ENCODE peak calls at places on chromosomes 12 and 14, in ten cellular contexts. O is foreskin fibroblast; R is fibroblast of the aortic adventitia; C is fibroblast of pulmonary artery; E is progenitor cell of endocrine pancreas; G is esophagus squamous epithelium; J is HFFc6; U is tibial artery; D is CD4-positive, alpha-beta T cell; F is endodermal cell. Y is an unnamed sample.

GRCh38 chr14:31465113-31465512 is 7.8 kb upstream of the DTD2 start:
- DNase-seq in O (peak), R (peak), C (peak), E (no peak), G (no peak), J (peak), U (no peak), D (no peak), F (no peak), Y (no peak)

GRCh38 chr12:44015333-44015941 is 179.6 kb downstream of the TMEM117 start:
- DNase-seq in O (peak), R (peak), C (peak), E (no peak), G (no peak), J (peak), U (no peak), D (no peak), F (no peak), Y (no peak)

GRCh38 chr14:61452452-61452851 is 131.1 kb downstream of the PRKCH start:
- DNase-seq in O (no peak), R (no peak), C (no peak), E (no peak), G (no peak), J (no peak), U (no peak), D (peak), F (no peak), Y (no peak)

GRCh38 chr12:54479421-54479820 is 6.0 kb upstream of the GTSF1 start:
- DNase-seq in O (peak), R (peak), C (peak), E (no peak), G (no peak), J (peak), U (no peak), D (no peak), F (no peak), Y (no peak)

GRCh38 chr14:61280092-61280525 is 1.0 kb downstream of the TMEM30B start:
- DNase-seq in O (no peak), R (no peak), C (no peak), E (no peak), G (no peak), J (no peak), U (peak), D (peak), F (peak), Y (peak)

GRCh38 chr14:69491226-69491625 is 6.7 kb downstream of the PLEKHD1 start:
- DNase-seq in O (no peak), R (no peak), C (no peak), E (no peak), G (no peak), J (no peak), U (no peak), D (no peak), F (no peak), Y (no peak)

GRCh38 chr12:51863921-51864700 is 15.6 kb upstream of the FIGNL2 start:
- DNase-seq in O (peak), R (no peak), C (no peak), E (peak), G (no peak), J (no peak), U (no peak), D (no peak), F (peak), Y (peak)

GRCh38 chr12:122908915-122909314 is 13.0 kb upstream of the VPS37B start:
- DNase-seq in O (no peak), R (no peak), C (no peak), E (no peak), G (no peak), J (no peak), U (no peak), D (no peak), F (no peak), Y (no peak)

GRCh38 chr14:76985021-76985420 is 43.5 kb downstream of the IRF2BPL start:
- DNase-seq in O (peak), R (peak), C (peak), E (no peak), G (no peak), J (peak), U (no peak), D (no peak), F (no peak), Y (no peak)

GRCh38 chr12:6869049-6870021 is 2.0 kb downstream of the TPI1 start:
- DNase-seq in O (peak), R (peak), C (peak), E (peak), G (no peak), J (peak), U (peak), D (peak), F (peak), Y (peak)

GRCh38 chr14:60958146-60958545 is 22.7 kb downstream of the TRMT5 start:
- DNase-seq in O (no peak), R (no peak), C (no peak), E (no peak), G (no peak), J (no peak), U (no peak), D (no peak), F (no peak), Y (no peak)

GRCh38 chr14:71682337-71682736 is 249.9 kb upstream of the RGS6 start:
- DNase-seq in O (no peak), R (no peak), C (no peak), E (no peak), G (no peak), J (no peak), U (no peak), D (no peak), F (no peak), Y (no peak)

GRCh38 chr12:116324684-116325664 is 47.5 kb upstream of the MED13L start:
- DNase-seq in O (no peak), R (no peak), C (no peak), E (no peak), G (no peak), J (no peak), U (no peak), D (no peak), F (no peak), Y (no peak)

GRCh38 chr14:54355698-54356097 is 41.1 kb upstream of the CDKN3 start:
- DNase-seq in O (peak), R (no peak), C (no peak), E (no peak), G (no peak), J (no peak), U (no peak), D (no peak), F (no peak), Y (no peak)

GRCh38 chr14:88270781-88271180 is 52.3 kb downstream of the KCNK10 start:
- DNase-seq in O (no peak), R (no peak), C (no peak), E (no peak), G (no peak), J (no peak), U (no peak), D (no peak), F (peak), Y (no peak)

GRCh38 chr14:75095690-75096089 is 26.2 kb downstream of the ZC2HC1C start:
- DNase-seq in O (no peak), R (no peak), C (no peak), E (no peak), G (no peak), J (no peak), U (no peak), D (no peak), F (no peak), Y (no peak)

GRCh38 chr12:127781336-127781735 is 485.6 kb upstream of the TMEM132C start:
- DNase-seq in O (no peak), R (peak), C (no peak), E (no peak), G (no peak), J (no peak), U (no peak), D (no peak), F (no peak), Y (no peak)

GRCh38 chr14:36901846-36902245 is 240.2 kb downstream of the PAX9 start:
- DNase-seq in O (peak), R (peak), C (peak), E (no peak), G (no peak), J (no peak), U (no peak), D (no peak), F (no peak), Y (no peak)

GRCh38 chr14:35556548-35556947 is 22.6 kb downstream of the INSM2 start:
- DNase-seq in O (no peak), R (peak), C (no peak), E (no peak), G (no peak), J (no peak), U (no peak), D (no peak), F (no peak), Y (no peak)

GRCh38 chr14:94164685-94165431 is 9.3 kb upstream of the PPP4R4 start:
- DNase-seq in O (no peak), R (no peak), C (no peak), E (no peak), G (no peak), J (no peak), U (no peak), D (no peak), F (peak), Y (no peak)

GRCh38 chr14:37094502-37094901 is 77.9 kb downstream of the SLC25A21 start:
- DNase-seq in O (no peak), R (no peak), C (no peak), E (no peak), G (no peak), J (no peak), U (no peak), D (no peak), F (no peak), Y (no peak)

GRCh38 chr12:39300799-39301198 is 142.1 kb downstream of the KIF21A start:
- DNase-seq in O (peak), R (peak), C (peak), E (no peak), G (no peak), J (no peak), U (no peak), D (no peak), F (no peak), Y (no peak)

GRCh38 chr14:61362072-61362750 is 40.8 kb downstream of the PRKCH start:
- DNase-seq in O (no peak), R (no peak), C (peak), E (no peak), G (no peak), J (no peak), U (no peak), D (no peak), F (no peak), Y (no peak)

GRCh38 chr12:51393676-51394545 is 2.7 kb upstream of the GALNT6 start:
- DNase-seq in O (peak), R (peak), C (peak), E (no peak), G (no peak), J (peak), U (no peak), D (peak), F (peak), Y (no peak)

GRCh38 chr14:52068741-52069616 is at the start of gene NID2:
- DNase-seq in O (peak), R (peak), C (peak), E (peak), G (no peak), J (peak), U (peak), D (no peak), F (peak), Y (peak)

GRCh38 chr14:97408937-97409860 is 612.0 kb downstream of the VRK1 start:
- DNase-seq in O (no peak), R (no peak), C (no peak), E (no peak), G (no peak), J (no peak), U (no peak), D (no peak), F (peak), Y (no peak)

DNA sequence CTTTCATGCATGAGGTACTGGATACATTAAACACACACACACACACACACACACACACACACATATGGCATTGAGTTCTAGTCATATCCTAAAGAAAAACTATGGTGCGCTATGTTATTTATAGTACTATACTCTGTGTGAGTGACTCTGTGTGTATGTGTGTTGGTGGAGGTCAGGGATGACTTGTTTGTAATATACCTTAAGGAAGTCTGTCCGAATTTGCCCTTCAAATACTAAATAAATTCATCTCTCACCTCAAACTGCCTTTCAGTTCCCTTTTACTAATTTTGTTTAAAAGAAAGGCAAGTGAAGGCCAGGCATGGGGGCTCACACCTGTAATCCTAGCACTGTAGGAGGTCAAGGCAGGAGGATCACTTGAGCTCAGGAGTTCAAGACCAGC is 2.1 kb upstream of the AKAP5 start:
- DNase-seq in O (no peak), R (no peak), C (no peak), E (no peak), G (no peak), J (no peak), U (no peak), D (no peak), F (no peak), Y (no peak)
- TF ChIP-seq CTCF in O (no peak), R (no peak), C (no peak), E (no peak), G (no peak), J (no peak), U (no peak), D (no peak), F (no peak), Y (no peak)

DNA sequence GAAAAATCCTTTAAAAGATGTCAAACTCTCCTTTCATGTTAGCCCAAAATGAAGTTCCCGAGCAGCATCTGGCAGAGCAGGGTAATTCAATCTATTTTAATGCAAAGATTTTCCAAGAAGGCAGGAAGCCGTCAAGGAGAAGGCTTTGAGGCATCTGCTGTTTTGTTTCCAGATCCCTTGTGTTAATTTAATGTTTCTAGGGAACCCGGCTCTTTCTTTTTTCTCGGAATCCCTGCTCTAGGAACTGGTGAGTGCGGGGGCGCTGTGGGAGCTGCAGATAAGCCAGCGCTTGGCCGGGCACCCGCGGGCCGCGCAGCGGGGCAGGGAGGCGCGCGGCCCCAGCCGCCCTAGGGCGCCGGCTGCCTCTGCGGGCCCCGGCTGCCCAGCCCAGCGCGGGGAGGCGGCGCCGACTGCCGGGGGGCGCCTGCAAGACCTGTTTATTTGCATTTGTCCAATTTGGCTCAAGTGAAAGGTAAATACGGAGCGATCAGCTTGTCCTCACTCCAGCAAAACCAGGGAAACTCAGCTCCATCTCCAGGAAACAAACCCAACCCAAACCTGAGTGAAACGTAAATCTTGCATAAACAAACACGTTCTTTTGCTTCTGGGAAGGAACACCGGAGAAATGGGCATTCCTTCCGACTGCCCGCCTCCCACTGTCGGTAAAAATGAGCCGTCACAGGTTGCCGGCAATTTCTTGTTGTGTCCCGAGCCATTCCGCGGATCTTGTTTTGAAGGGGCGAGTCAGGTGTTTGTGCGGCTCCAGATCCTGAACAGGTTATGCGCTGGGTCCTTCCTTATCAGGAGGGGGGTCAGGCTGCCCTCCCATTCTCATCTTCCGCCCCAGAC is 65.1 kb downstream of the CRADD start:
- DNase-seq in O (peak), R (peak), C (peak), E (peak), G (no peak), J (peak), U (peak), D (peak), F (peak), Y (peak)
- TF ChIP-seq CTCF in O (peak), R (peak), C (peak), E (peak), G (peak), J (peak), U (peak), D (no peak), F (peak), Y (no peak)

GRCh38 chr12:48980389-48980952 is 2.3 kb downstream of the WNT1 start:
- DNase-seq in O (no peak), R (no peak), C (no peak), E (no peak), G (no peak), J (no peak), U (no peak), D (no peak), F (peak), Y (no peak)

GRCh38 chr12:48979602-48980388 is 1.7 kb downstream of the WNT1 start:
- DNase-seq in O (peak), R (no peak), C (no peak), E (no peak), G (no peak), J (no peak), U (no peak), D (peak), F (no peak), Y (no peak)

GRCh38 chr12:48982397-48983080 is 4.4 kb downstream of the WNT1 start:
- DNase-seq in O (no peak), R (no peak), C (no peak), E (no peak), G (no peak), J (no peak), U (no peak), D (no peak), F (peak), Y (no peak)

GRCh38 chr12:48981757-48982157 is 3.6 kb downstream of the WNT1 start:
- DNase-seq in O (no peak), R (no peak), C (no peak), E (no peak), G (no peak), J (no peak), U (no peak), D (no peak), F (peak), Y (no peak)

DNA sequence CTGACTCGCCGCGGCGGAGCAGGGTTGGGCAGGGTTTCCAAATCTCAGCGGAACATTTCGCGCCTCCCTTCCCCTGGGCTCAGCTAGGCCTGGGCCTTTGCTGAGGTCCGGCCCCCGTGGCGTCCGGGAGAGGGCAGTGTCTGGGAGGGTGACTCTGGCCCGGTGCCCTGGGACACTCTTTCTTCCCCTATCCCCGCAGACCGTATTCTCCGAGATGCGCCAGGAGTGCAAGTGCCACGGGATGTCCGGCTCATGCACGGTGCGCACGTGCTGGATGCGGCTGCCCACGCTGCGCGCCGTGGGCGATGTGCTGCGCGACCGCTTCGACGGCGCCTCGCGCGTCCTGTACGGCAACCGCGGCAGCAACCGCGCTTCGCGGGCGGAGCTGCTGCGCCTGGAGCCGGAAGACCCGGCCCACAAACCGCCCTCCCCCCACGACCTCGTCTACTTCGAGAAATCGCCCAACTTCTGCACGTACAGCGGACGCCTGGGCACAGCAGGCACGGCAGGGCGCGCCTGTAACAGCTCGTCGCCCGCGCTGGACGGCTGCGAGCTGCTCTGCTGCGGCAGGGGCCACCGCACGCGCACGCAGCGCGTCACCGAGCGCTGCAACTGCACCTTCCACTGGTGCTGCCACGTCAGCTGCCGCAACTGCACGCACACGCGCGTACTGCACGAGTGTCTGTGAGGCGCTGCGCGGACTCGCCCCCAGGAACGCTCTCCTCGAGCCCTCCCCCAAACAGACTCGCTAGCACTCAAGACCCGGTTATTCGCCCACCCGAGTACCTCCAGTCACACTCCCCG is 3.0 kb downstream of the WNT1 start:
- DNase-seq in O (peak), R (no peak), C (no peak), E (no peak), G (no peak), J (no peak), U (no peak), D (peak), F (peak), Y (no peak)
- TF ChIP-seq CTCF in O (no peak), R (peak), C (no peak), E (peak), G (no peak), J (peak), U (no peak), D (no peak), F (peak), Y (no peak)

GRCh38 chr12:124381454-124382207 is 86.7 kb downstream of the RFLNA start:
- DNase-seq in O (peak), R (peak), C (peak), E (no peak), G (no peak), J (peak), U (peak), D (no peak), F (no peak), Y (no peak)

GRCh38 chr12:124379379-124379937 is 84.6 kb downstream of the RFLNA start:
- DNase-seq in O (peak), R (no peak), C (no peak), E (no peak), G (no peak), J (no peak), U (no peak), D (no peak), F (no peak), Y (no peak)

GRCh38 chr12:124377981-124378509 is 83.2 kb downstream of the RFLNA start:
- DNase-seq in O (no peak), R (no peak), C (no peak), E (no peak), G (no peak), J (no peak), U (no peak), D (no peak), F (no peak), Y (no peak)

GRCh38 chr12:124380793-124381453 is 86.0 kb downstream of the RFLNA start:
- DNase-seq in O (no peak), R (no peak), C (no peak), E (no peak), G (no peak), J (no peak), U (no peak), D (no peak), F (no peak), Y (no peak)

GRCh38 chr12:124379938-124380754 is 85.3 kb downstream of the RFLNA start:
- DNase-seq in O (peak), R (peak), C (peak), E (no peak), G (no peak), J (peak), U (peak), D (no peak), F (no peak), Y (peak)
- TF ChIP-seq CTCF in O (peak), R (peak), C (peak), E (no peak), G (peak), J (peak), U (peak), D (no peak), F (peak), Y (peak)

Y was measured in endothelial cell.